ENCODE peak calls at places on chromosomes 6 and 20, in four cellular contexts. One of them, this sample, is unnamed.

GRCh38 chr20:58650181-58650775 is 805 bp upstream of the STX16 start:
- DNase-seq in T-helper 1 cell: no peak
- DNase-seq in cardiac fibroblast: no peak
- DNase-seq in H54: no peak
- DNase-seq in this sample: peak; percentile 34

GRCh38 chr6:1313755-1314503 is 2.0 kb downstream of the FOXQ1 start:
- DNase-seq in T-helper 1 cell: no peak
- DNase-seq in cardiac fibroblast: no peak
- DNase-seq in H54: no peak
- DNase-seq in this sample: no peak

GRCh38 chr6:169791721-169792131 is 40.3 kb downstream of the ERMARD start:
- DNase-seq in T-helper 1 cell: no peak
- DNase-seq in cardiac fibroblast: no peak
- DNase-seq in H54: no peak
- DNase-seq in this sample: no peak

GRCh38 chr6:82270791-82271392 is 23.3 kb upstream of the IBTK start:
- DNase-seq in T-helper 1 cell: no peak
- DNase-seq in cardiac fibroblast: peak; percentile 65
- DNase-seq in H54: peak; percentile 9
- DNase-seq in this sample: no peak

GRCh38 chr6:45073771-45074170 is 254.4 kb upstream of the RUNX2 start:
- DNase-seq in T-helper 1 cell: no peak
- DNase-seq in cardiac fibroblast: peak; percentile 66
- DNase-seq in H54: no peak
- DNase-seq in this sample: no peak

GRCh38 chr6:356828-357251 is 34.7 kb upstream of the IRF4 start:
- DNase-seq in T-helper 1 cell: no peak
- DNase-seq in cardiac fibroblast: no peak
- DNase-seq in H54: no peak
- DNase-seq in this sample: no peak

GRCh38 chr20:43909211-43909610 is 5.4 kb upstream of the TOX2 start:
- DNase-seq in T-helper 1 cell: no peak
- DNase-seq in cardiac fibroblast: no peak
- DNase-seq in H54: no peak
- DNase-seq in this sample: peak; percentile 9

GRCh38 chr6:56091159-56091869 is 156.1 kb downstream of the COL21A1 start:
- DNase-seq in T-helper 1 cell: no peak
- DNase-seq in cardiac fibroblast: peak; percentile 92
- DNase-seq in H54: peak; percentile 3
- DNase-seq in this sample: no peak

GRCh38 chr6:161596807-161597505 is 323.1 kb upstream of the AGPAT4 start:
- DNase-seq in T-helper 1 cell: no peak
- DNase-seq in cardiac fibroblast: no peak
- DNase-seq in H54: no peak
- DNase-seq in this sample: no peak

GRCh38 chr6:16804007-16804303 is 42.7 kb upstream of the ATXN1 start:
- DNase-seq in T-helper 1 cell: no peak
- DNase-seq in cardiac fibroblast: peak; percentile 33
- DNase-seq in H54: no peak
- DNase-seq in this sample: no peak

GRCh38 chr6:84432616-84433015 is 205.2 kb upstream of the CEP162 start:
- DNase-seq in T-helper 1 cell: no peak
- DNase-seq in cardiac fibroblast: peak; percentile 64
- DNase-seq in H54: no peak
- DNase-seq in this sample: no peak

GRCh38 chr6:114432380-114432779 is 89.6 kb upstream of the HS3ST5 start:
- DNase-seq in T-helper 1 cell: no peak
- DNase-seq in cardiac fibroblast: no peak
- DNase-seq in H54: no peak
- DNase-seq in this sample: no peak

GRCh38 chr6:41442800-41443501 is 103.2 kb upstream of the FOXP4 start:
- DNase-seq in T-helper 1 cell: no peak
- DNase-seq in cardiac fibroblast: no peak
- DNase-seq in H54: no peak
- DNase-seq in this sample: no peak

GRCh38 chr20:23226612-23227265 is 123.9 kb upstream of the NXT1 start:
- DNase-seq in T-helper 1 cell: no peak
- DNase-seq in cardiac fibroblast: peak; percentile 36
- DNase-seq in H54: no peak
- DNase-seq in this sample: no peak